ENCODE peak calls at places on chromosomes 5 and 9, in five cellular contexts. K, Q, E, F and T are unnamed samples.

GRCh38 chr5:150059623-150060022 is 26.7 kb downstream of the CSF1R start:
- DNase-seq in Q (no peak), K (no peak), E (no peak), F (no peak), T (no peak)

GRCh38 chr9:96079816-96080215 is 204.3 kb downstream of the ERCC6L2 start:
- DNase-seq in F (no peak), E (no peak), Q (no peak), K (no peak), T (no peak)

GRCh38 chr5:133977858-133978257 is 9.4 kb upstream of the C5orf15 start:
- DNase-seq in Q (no peak), F (no peak), E (no peak), K (no peak), T (no peak)

GRCh38 chr9:15135167-15135792 is 171.7 kb downstream of the TTC39B start:
- DNase-seq in F (peak; percentile 63), K (peak; percentile 54), E (peak; percentile 34), Q (peak; percentile 73), T (peak; percentile 26)

GRCh38 chr5:157383151-157383810 is 76.7 kb upstream of the NIPAL4 start:
- DNase-seq in K (no peak), E (no peak), F (no peak), Q (no peak), T (no peak)

GRCh38 chr5:9483251-9483650 is 62.6 kb downstream of the SEMA5A start:
- DNase-seq in F (no peak), Q (no peak), E (no peak), K (no peak), T (no peak)

GRCh38 chr5:132211787-132212186 is 15.9 kb downstream of the P4HA2 start:
- DNase-seq in E (no peak), Q (no peak), F (no peak), K (no peak), T (no peak)

GRCh38 chr9:18059043-18059442 is 414.9 kb upstream of the ADAMTSL1 start:
- DNase-seq in E (no peak), K (no peak), Q (no peak), F (no peak), T (no peak)

GRCh38 chr5:149412783-149413476 is 33.8 kb upstream of the IL17B start:
- DNase-seq in F (no peak), E (no peak), K (peak; percentile 55), Q (no peak), T (no peak)

GRCh38 chr9:84667571-84668203 is 1.8 kb upstream of the NTRK2 start:
- DNase-seq in Q (peak; percentile 39), F (no peak), K (no peak), E (no peak), T (peak; percentile 4)

GRCh38 chr5:101429241-101429640 is 526.2 kb upstream of the ST8SIA4 start:
- DNase-seq in K (no peak), E (no peak), Q (no peak), F (no peak), T (no peak)

GRCh38 chr5:135930029-135930948 is 24.5 kb downstream of the LECT2 start:
- DNase-seq in F (no peak), Q (no peak), K (no peak), E (no peak), T (no peak)

GRCh38 chr9:111807197-111807596 is 12.5 kb upstream of the SHOC1 start:
- DNase-seq in F (no peak), Q (peak; percentile 23), K (no peak), E (no peak), T (no peak)

GRCh38 chr9:95816716-95817115 is 58.8 kb upstream of the ERCC6L2 start:
- DNase-seq in Q (no peak), K (no peak), E (no peak), F (no peak), T (no peak)

GRCh38 chr9:127578952-127579853 is 32.9 kb upstream of the STXBP1 start:
- DNase-seq in Q (peak; percentile 93), E (peak; percentile 84), K (peak; percentile 95), F (peak; percentile 95), T (peak; percentile 86)

GRCh38 chr5:139862803-139863202 is 67.2 kb downstream of the PSD2 start:
- DNase-seq in F (no peak), K (no peak), Q (no peak), E (no peak), T (no peak)

GRCh38 chr5:170848033-170848432 is 13.8 kb upstream of the RANBP17 start:
- DNase-seq in E (no peak), Q (no peak), F (no peak), K (no peak), T (no peak)

GRCh38 chr5:150577378-150577777 is 63.1 kb upstream of the SYNPO start:
- DNase-seq in K (no peak), F (no peak), E (no peak), Q (no peak), T (no peak)

GRCh38 chr5:173196133-173196952 is 38.7 kb downstream of the NKX2-5 start:
- DNase-seq in E (no peak), K (no peak), Q (no peak), F (no peak), T (no peak)

GRCh38 chr5:149470942-149471341 is 80.3 kb downstream of the CSNK1A1 start:
- DNase-seq in K (no peak), Q (no peak), E (no peak), F (no peak), T (no peak)

GRCh38 chr5:150461231-150461630 is 11.7 kb upstream of the RPS14 start:
- DNase-seq in K (no peak), Q (no peak), F (no peak), E (no peak), T (no peak)

GRCh38 chr9:114452219-114453169 is 52.8 kb downstream of the WHRN start:
- DNase-seq in K (no peak), E (peak; percentile 26), F (no peak), Q (no peak), T (peak; percentile 21)

GRCh38 chr5:81724108-81724507 is 26.8 kb downstream of the SSBP2 start:
- DNase-seq in F (no peak), K (no peak), E (no peak), Q (no peak), T (no peak)

GRCh38 chr9:33818832-33819500 is 2.0 kb downstream of the UBE2R2 start:
- DNase-seq in F (peak; percentile 17), E (no peak), Q (no peak), K (no peak), T (no peak)

GRCh38 chr5:321233-321725 is at the start of gene AHRR:
- DNase-seq in K (no peak), F (peak; percentile 67), Q (peak; percentile 75), E (peak; percentile 69), T (peak; percentile 75)

GRCh38 chr5:76547242-76547890 is 75.8 kb downstream of the F2RL2 start:
- DNase-seq in F (no peak), E (no peak), Q (no peak), K (peak; percentile 27), T (no peak)

GRCh38 chr5:7991125-7991821 is 122.3 kb downstream of the MTRR start:
- DNase-seq in K (no peak), E (no peak), F (no peak), Q (peak; percentile 9), T (no peak)